ENCODE peak calls at places on chromosomes 1 and 21, in eight cellular contexts. R is lung, D is progenitor cell of endocrine pancreas, A is kidney tubule cell, H is ACHN, E is NCI-H1417, P is RPMI8226, B is HTR-8/SVneo. V is an unnamed sample.

GRCh38 chr1:202143768-202144509 is 598 bp downstream of the ARL8A start:
- DNase-seq in B (no peak), A (peak), D (peak), P (peak), H (peak), E (peak), R (peak), V (no peak)

GRCh38 chr1:156002182-156002911 is 18.4 kb downstream of the SSR2 start:
- DNase-seq in H (no peak), B (no peak), E (no peak), P (no peak), A (no peak), R (peak), D (no peak), V (no peak)

GRCh38 chr1:93608188-93609109 is 73.2 kb downstream of the BCAR3 start:
- DNase-seq in H (no peak), E (no peak), B (no peak), A (no peak), R (no peak), D (no peak), P (no peak), V (no peak)

GRCh38 chr1:94660994-94661393 is 119.4 kb upstream of the F3 start:
- DNase-seq in H (no peak), R (no peak), A (peak), B (no peak), D (no peak), E (no peak), P (no peak), V (no peak)

GRCh38 chr1:79128726-79129125 is 122.2 kb upstream of the ADGRL4 start:
- DNase-seq in P (peak), H (peak), D (no peak), A (no peak), E (no peak), R (no peak), B (peak), V (no peak)

GRCh38 chr1:17440074-17440826 is 773 bp upstream of the RCC2 start:
- DNase-seq in R (no peak), P (no peak), E (peak), A (no peak), B (no peak), D (no peak), H (no peak), V (no peak)

GRCh38 chr1:9884805-9885204 is 25.3 kb downstream of the CTNNBIP1 start:
- DNase-seq in D (no peak), B (no peak), R (no peak), H (no peak), A (no peak), P (no peak), E (no peak), V (no peak)

GRCh38 chr21:39434950-39435349 is 10.6 kb downstream of the LCA5L start:
- DNase-seq in B (no peak), A (no peak), H (no peak), P (no peak), R (no peak), D (no peak), E (no peak), V (no peak)

GRCh38 chr1:4668738-4669700 is 14.6 kb downstream of the AJAP1 start:
- DNase-seq in P (no peak), H (no peak), A (peak), B (peak), D (no peak), E (no peak), R (no peak), V (no peak)

GRCh38 chr1:15436881-15437449 is 1.3 kb upstream of the CTRC start:
- DNase-seq in R (no peak), A (no peak), B (no peak), E (no peak), P (no peak), D (no peak), H (no peak), V (no peak)

GRCh38 chr1:213014642-213015041 is 1.0 kb downstream of the ANGEL2 start:
- DNase-seq in A (no peak), B (no peak), H (peak), D (no peak), E (peak), P (no peak), R (no peak), V (peak)

GRCh38 chr1:6279721-6280383 is 19.0 kb upstream of the GPR153 start:
- DNase-seq in P (no peak), R (no peak), H (no peak), D (no peak), E (no peak), B (no peak), A (no peak), V (no peak)

V was measured in DMS79 treated with DMSO at 0.1 percent for 48 hours.